ENCODE peak calls at places on chromosomes 4 and X, in eight cellular contexts. One of them, this sample, is unnamed.

GRCh38 chrX:19776753-19777152 is 110.6 kb downstream of the SH3KBP1 start:
- DNase-seq in hippocampal formation: no peak
- DNase-seq in T-helper 1 cell: no peak
- DNase-seq in Right ventricle myocardium superior: no peak
- DNase-seq in cerebellar cortex: no peak
- DNase-seq in KG1: peak
- DNase-seq in SIG-M5: no peak
- DNase-seq in head of caudate nucleus: no peak
- DNase-seq in this sample: peak

GRCh38 chr4:168221298-168221697 is 97.3 kb downstream of the DDX60 start:
- DNase-seq in KG1: no peak
- DNase-seq in Right ventricle myocardium superior: no peak
- DNase-seq in head of caudate nucleus: no peak
- DNase-seq in SIG-M5: no peak
- DNase-seq in cerebellar cortex: no peak
- DNase-seq in hippocampal formation: no peak
- DNase-seq in T-helper 1 cell: no peak
- DNase-seq in this sample: no peak

GRCh38 chr4:139735381-139736256 is 70.0 kb downstream of the MGST2 start:
- DNase-seq in head of caudate nucleus: peak
- DNase-seq in Right ventricle myocardium superior: peak
- DNase-seq in KG1: no peak
- DNase-seq in hippocampal formation: peak
- DNase-seq in SIG-M5: no peak
- DNase-seq in cerebellar cortex: peak
- DNase-seq in T-helper 1 cell: no peak
- DNase-seq in this sample: no peak

GRCh38 chrX:20461576-20461975 is 194.9 kb upstream of the RPS6KA3 start:
- DNase-seq in Right ventricle myocardium superior: no peak
- DNase-seq in KG1: no peak
- DNase-seq in cerebellar cortex: no peak
- DNase-seq in SIG-M5: no peak
- DNase-seq in hippocampal formation: no peak
- DNase-seq in T-helper 1 cell: no peak
- DNase-seq in head of caudate nucleus: no peak
- DNase-seq in this sample: no peak

GRCh38 chr4:20252656-20253271 is 1.1 kb downstream of the SLIT2 start:
- DNase-seq in SIG-M5: no peak
- DNase-seq in cerebellar cortex: no peak
- DNase-seq in KG1: no peak
- DNase-seq in Right ventricle myocardium superior: peak
- DNase-seq in hippocampal formation: no peak
- DNase-seq in T-helper 1 cell: no peak
- DNase-seq in head of caudate nucleus: peak
- DNase-seq in this sample: no peak

GRCh38 chr4:25769251-25769650 is 93.5 kb downstream of the SEL1L3 start:
- DNase-seq in head of caudate nucleus: no peak
- DNase-seq in Right ventricle myocardium superior: peak
- DNase-seq in cerebellar cortex: peak
- DNase-seq in hippocampal formation: no peak
- DNase-seq in KG1: no peak
- DNase-seq in SIG-M5: no peak
- DNase-seq in T-helper 1 cell: no peak
- DNase-seq in this sample: no peak

GRCh38 chr4:3422808-3423297 is 18.9 kb upstream of the HGFAC start:
- DNase-seq in KG1: no peak
- DNase-seq in hippocampal formation: no peak
- DNase-seq in SIG-M5: no peak
- DNase-seq in Right ventricle myocardium superior: peak
- DNase-seq in T-helper 1 cell: no peak
- DNase-seq in cerebellar cortex: no peak
- DNase-seq in head of caudate nucleus: no peak
- DNase-seq in this sample: no peak

GRCh38 chr4:140807491-140808257 is 51.5 kb upstream of the TBC1D9 start:
- DNase-seq in KG1: no peak
- DNase-seq in hippocampal formation: no peak
- DNase-seq in T-helper 1 cell: no peak
- DNase-seq in Right ventricle myocardium superior: no peak
- DNase-seq in SIG-M5: no peak
- DNase-seq in cerebellar cortex: no peak
- DNase-seq in head of caudate nucleus: no peak
- DNase-seq in this sample: no peak

GRCh38 chr4:106898621-106899230 is 137.4 kb downstream of the DKK2 start:
- DNase-seq in cerebellar cortex: peak
- DNase-seq in SIG-M5: no peak
- DNase-seq in hippocampal formation: no peak
- DNase-seq in head of caudate nucleus: peak
- DNase-seq in T-helper 1 cell: no peak
- DNase-seq in Right ventricle myocardium superior: no peak
- DNase-seq in KG1: peak
- DNase-seq in this sample: no peak

GRCh38 chr4:184384810-184385557 is 89.4 kb downstream of the IRF2 start:
- DNase-seq in hippocampal formation: no peak
- DNase-seq in cerebellar cortex: no peak
- DNase-seq in head of caudate nucleus: no peak
- DNase-seq in KG1: no peak
- DNase-seq in Right ventricle myocardium superior: no peak
- DNase-seq in SIG-M5: no peak
- DNase-seq in T-helper 1 cell: no peak
- DNase-seq in this sample: no peak

GRCh38 chr4:127509155-127509554 is 123.6 kb upstream of the INTU start:
- DNase-seq in Right ventricle myocardium superior: no peak
- DNase-seq in KG1: no peak
- DNase-seq in hippocampal formation: no peak
- DNase-seq in SIG-M5: no peak
- DNase-seq in head of caudate nucleus: no peak
- DNase-seq in cerebellar cortex: no peak
- DNase-seq in T-helper 1 cell: no peak
- DNase-seq in this sample: no peak

GRCh38 chr4:96317924-96318323 is 478.0 kb downstream of the PDHA2 start:
- DNase-seq in SIG-M5: no peak
- DNase-seq in head of caudate nucleus: peak
- DNase-seq in Right ventricle myocardium superior: no peak
- DNase-seq in hippocampal formation: no peak
- DNase-seq in KG1: no peak
- DNase-seq in T-helper 1 cell: no peak
- DNase-seq in cerebellar cortex: no peak
- DNase-seq in this sample: no peak

GRCh38 chr4:121272526-121272925 is 108.3 kb downstream of the QRFPR start:
- DNase-seq in SIG-M5: no peak
- DNase-seq in T-helper 1 cell: no peak
- DNase-seq in hippocampal formation: no peak
- DNase-seq in KG1: no peak
- DNase-seq in Right ventricle myocardium superior: no peak
- DNase-seq in cerebellar cortex: no peak
- DNase-seq in head of caudate nucleus: no peak
- DNase-seq in this sample: no peak

GRCh38 chr4:42397256-42397634 is at the start of gene SHISA3:
- DNase-seq in head of caudate nucleus: no peak
- DNase-seq in SIG-M5: no peak
- DNase-seq in Right ventricle myocardium superior: peak
- DNase-seq in hippocampal formation: no peak
- DNase-seq in KG1: no peak
- DNase-seq in cerebellar cortex: no peak
- DNase-seq in T-helper 1 cell: no peak
- DNase-seq in this sample: peak

GRCh38 chr4:82423245-82424054 is 6.8 kb downstream of the HNRNPDL start:
- DNase-seq in SIG-M5: no peak
- DNase-seq in cerebellar cortex: peak
- DNase-seq in T-helper 1 cell: no peak
- DNase-seq in hippocampal formation: no peak
- DNase-seq in head of caudate nucleus: no peak
- DNase-seq in Right ventricle myocardium superior: no peak
- DNase-seq in KG1: no peak
- DNase-seq in this sample: no peak

GRCh38 chr4:133537882-133538281 is 388.8 kb downstream of the PCDH10 start:
- DNase-seq in hippocampal formation: no peak
- DNase-seq in Right ventricle myocardium superior: no peak
- DNase-seq in SIG-M5: no peak
- DNase-seq in head of caudate nucleus: no peak
- DNase-seq in T-helper 1 cell: no peak
- DNase-seq in cerebellar cortex: no peak
- DNase-seq in KG1: no peak
- DNase-seq in this sample: no peak

GRCh38 chr4:169619518-169619957 is 840 bp upstream of the CLCN3 start:
- DNase-seq in hippocampal formation: peak
- DNase-seq in head of caudate nucleus: peak
- DNase-seq in KG1: peak
- DNase-seq in Right ventricle myocardium superior: no peak
- DNase-seq in cerebellar cortex: peak
- DNase-seq in T-helper 1 cell: peak
- DNase-seq in SIG-M5: no peak
- DNase-seq in this sample: no peak

GRCh38 chr4:39597695-39598381 is 40.8 kb downstream of the SMIM14 start:
- DNase-seq in head of caudate nucleus: no peak
- DNase-seq in cerebellar cortex: no peak
- DNase-seq in SIG-M5: no peak
- DNase-seq in KG1: no peak
- DNase-seq in T-helper 1 cell: no peak
- DNase-seq in Right ventricle myocardium superior: no peak
- DNase-seq in hippocampal formation: no peak
- DNase-seq in this sample: no peak

GRCh38 chr4:139018971-139019758 is 3.6 kb downstream of the NOCT start:
- DNase-seq in SIG-M5: no peak
- DNase-seq in KG1: no peak
- DNase-seq in Right ventricle myocardium superior: no peak
- DNase-seq in head of caudate nucleus: no peak
- DNase-seq in cerebellar cortex: no peak
- DNase-seq in hippocampal formation: no peak
- DNase-seq in T-helper 1 cell: no peak
- DNase-seq in this sample: no peak

GRCh38 chr4:80007745-80008149 is 65.3 kb downstream of the ANTXR2 start:
- DNase-seq in head of caudate nucleus: no peak
- DNase-seq in Right ventricle myocardium superior: no peak
- DNase-seq in cerebellar cortex: no peak
- DNase-seq in SIG-M5: no peak
- DNase-seq in KG1: no peak
- DNase-seq in hippocampal formation: no peak
- DNase-seq in T-helper 1 cell: no peak
- DNase-seq in this sample: no peak

GRCh38 chr4:7068279-7068842 is 497 bp upstream of the GRPEL1 start:
- DNase-seq in KG1: peak
- DNase-seq in Right ventricle myocardium superior: no peak
- DNase-seq in head of caudate nucleus: no peak
- DNase-seq in T-helper 1 cell: no peak
- DNase-seq in cerebellar cortex: no peak
- DNase-seq in SIG-M5: no peak
- DNase-seq in hippocampal formation: no peak
- DNase-seq in this sample: no peak

GRCh38 chr4:14908635-14909034 is 93.6 kb upstream of the CPEB2 start:
- DNase-seq in head of caudate nucleus: no peak
- DNase-seq in cerebellar cortex: no peak
- DNase-seq in Right ventricle myocardium superior: no peak
- DNase-seq in SIG-M5: no peak
- DNase-seq in KG1: no peak
- DNase-seq in T-helper 1 cell: no peak
- DNase-seq in hippocampal formation: no peak
- DNase-seq in this sample: no peak

GRCh38 chr4:138367942-138368341 is 125.8 kb upstream of the SLC7A11 start:
- DNase-seq in head of caudate nucleus: no peak
- DNase-seq in T-helper 1 cell: no peak
- DNase-seq in KG1: no peak
- DNase-seq in SIG-M5: no peak
- DNase-seq in hippocampal formation: no peak
- DNase-seq in Right ventricle myocardium superior: no peak
- DNase-seq in cerebellar cortex: no peak
- DNase-seq in this sample: no peak

GRCh38 chr4:120773641-120774040 is 148.9 kb downstream of the PRDM5 start:
- DNase-seq in T-helper 1 cell: no peak
- DNase-seq in SIG-M5: peak
- DNase-seq in cerebellar cortex: no peak
- DNase-seq in Right ventricle myocardium superior: no peak
- DNase-seq in KG1: no peak
- DNase-seq in hippocampal formation: no peak
- DNase-seq in head of caudate nucleus: no peak
- DNase-seq in this sample: no peak

GRCh38 chr4:173807347-173807746 is 277.3 kb upstream of the HAND2 start:
- DNase-seq in T-helper 1 cell: no peak
- DNase-seq in cerebellar cortex: no peak
- DNase-seq in hippocampal formation: peak
- DNase-seq in KG1: no peak
- DNase-seq in SIG-M5: no peak
- DNase-seq in Right ventricle myocardium superior: peak
- DNase-seq in head of caudate nucleus: peak
- DNase-seq in this sample: no peak